ENCODE peak calls at places on chromosomes 13 and 19, in four cellular contexts. One of them, this sample, is unnamed.

GRCh38 chr13:85698236-85698635 is 101.0 kb downstream of the SLITRK6 start:
- DNase-seq in SK-N-SH: no peak
- DNase-seq in K562: no peak
- DNase-seq in GM12878: no peak
- DNase-seq in this sample: no peak

GRCh38 chr19:46927893-46928292 is 67.1 kb downstream of the ARHGAP35 start:
- DNase-seq in SK-N-SH: no peak
- DNase-seq in K562: no peak
- DNase-seq in GM12878: no peak
- DNase-seq in this sample: no peak

GRCh38 chr19:15540435-15540834 is 32.1 kb downstream of the CYP4F22 start:
- DNase-seq in SK-N-SH: no peak
- DNase-seq in K562: no peak
- DNase-seq in GM12878: no peak
- DNase-seq in this sample: no peak

GRCh38 chr19:35943542-35944301 is 7.5 kb downstream of the LRFN3 start:
- DNase-seq in SK-N-SH: no peak
- DNase-seq in K562: no peak
- DNase-seq in GM12878: no peak
- DNase-seq in this sample: no peak

GRCh38 chr19:16002380-16002779 is 53.6 kb downstream of the OR10H4 start:
- DNase-seq in SK-N-SH: no peak
- DNase-seq in K562: no peak
- DNase-seq in GM12878: no peak
- DNase-seq in this sample: no peak

GRCh38 chr19:3699071-3699740 is 1.1 kb downstream of the PIP5K1C start:
- DNase-seq in SK-N-SH: peak; percentile 80
- DNase-seq in K562: peak; percentile 62
- DNase-seq in GM12878: no peak
- DNase-seq in this sample: no peak

GRCh38 chr13:33869005-33869404 is 51.1 kb downstream of the RFC3 start:
- DNase-seq in SK-N-SH: no peak
- DNase-seq in K562: no peak
- DNase-seq in GM12878: no peak
- DNase-seq in this sample: no peak

GRCh38 chr13:66888698-66889097 is 341.4 kb downstream of the PCDH9 start:
- DNase-seq in SK-N-SH: no peak
- DNase-seq in K562: no peak
- DNase-seq in GM12878: no peak
- DNase-seq in this sample: no peak

GRCh38 chr13:50403311-50403710 is 388.1 kb downstream of the KCNRG start:
- DNase-seq in SK-N-SH: no peak
- DNase-seq in K562: no peak
- DNase-seq in GM12878: no peak
- DNase-seq in this sample: no peak

GRCh38 chr19:10518444-10519361 is 1.5 kb upstream of the S1PR5 start:
- DNase-seq in SK-N-SH: peak; percentile 51
- DNase-seq in K562: no peak
- DNase-seq in GM12878: no peak
- DNase-seq in this sample: peak; percentile 45

GRCh38 chr19:37997911-37998344 is 90.9 kb downstream of the SIPA1L3 start:
- DNase-seq in SK-N-SH: no peak
- DNase-seq in K562: no peak
- DNase-seq in GM12878: no peak
- DNase-seq in this sample: no peak

GRCh38 chr13:37175996-37176395 is 70.5 kb upstream of the CSNK1A1L start:
- DNase-seq in SK-N-SH: no peak
- DNase-seq in K562: no peak
- DNase-seq in GM12878: no peak
- DNase-seq in this sample: no peak

GRCh38 chr19:17549088-17549740 is 6.2 kb upstream of the COLGALT1 start:
- DNase-seq in SK-N-SH: no peak
- DNase-seq in K562: no peak
- DNase-seq in GM12878: no peak
- DNase-seq in this sample: no peak

GRCh38 chr13:98204546-98204945 is 27.5 kb upstream of the RNF113B start:
- DNase-seq in SK-N-SH: no peak
- DNase-seq in K562: no peak
- DNase-seq in GM12878: no peak
- DNase-seq in this sample: no peak

GRCh38 chr19:37869766-37870340 is 36.5 kb downstream of the WDR87 start:
- DNase-seq in SK-N-SH: no peak
- DNase-seq in K562: no peak
- DNase-seq in GM12878: no peak
- DNase-seq in this sample: no peak

GRCh38 chr19:17216058-17216670 is 1.0 kb downstream of the USE1 start:
- DNase-seq in SK-N-SH: peak; percentile 66
- DNase-seq in K562: no peak
- DNase-seq in GM12878: no peak
- DNase-seq in this sample: no peak

GRCh38 chr13:102003848-102004570 is 397.8 kb downstream of the FGF14 start:
- DNase-seq in SK-N-SH: no peak
- DNase-seq in K562: no peak
- DNase-seq in GM12878: no peak
- DNase-seq in this sample: no peak

DNA sequence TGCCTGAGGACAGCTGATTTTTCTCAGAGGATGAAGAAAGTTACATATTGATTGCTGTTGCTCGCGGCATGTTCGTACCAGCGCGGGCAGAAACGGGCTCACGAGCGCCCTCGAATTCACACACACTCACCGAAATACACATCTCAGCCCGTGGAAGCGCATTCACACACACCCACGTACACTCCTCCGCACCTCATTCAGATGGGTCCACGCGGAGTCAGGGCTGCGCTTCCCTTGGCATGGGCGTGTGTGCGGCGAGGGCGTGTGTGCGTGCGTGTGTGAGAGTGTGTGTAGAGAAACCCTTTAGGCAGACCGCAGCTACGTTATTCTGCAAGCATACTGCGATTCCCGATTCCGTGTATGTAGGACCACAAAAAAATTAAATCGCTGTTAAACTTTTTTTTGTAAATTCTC is 2.1 kb upstream of the PCDH17 start:
- DNase-seq in SK-N-SH: peak; percentile 32
- DNase-seq in K562: no peak
- DNase-seq in GM12878: no peak
- DNase-seq in this sample: no peak
- TF ChIP-seq USF1 in SK-N-SH: no peak
- TF ChIP-seq USF1 in K562: no peak
- TF ChIP-seq USF1 in GM12878: no peak
- TF ChIP-seq USF1 in this sample: no peak

DNA sequence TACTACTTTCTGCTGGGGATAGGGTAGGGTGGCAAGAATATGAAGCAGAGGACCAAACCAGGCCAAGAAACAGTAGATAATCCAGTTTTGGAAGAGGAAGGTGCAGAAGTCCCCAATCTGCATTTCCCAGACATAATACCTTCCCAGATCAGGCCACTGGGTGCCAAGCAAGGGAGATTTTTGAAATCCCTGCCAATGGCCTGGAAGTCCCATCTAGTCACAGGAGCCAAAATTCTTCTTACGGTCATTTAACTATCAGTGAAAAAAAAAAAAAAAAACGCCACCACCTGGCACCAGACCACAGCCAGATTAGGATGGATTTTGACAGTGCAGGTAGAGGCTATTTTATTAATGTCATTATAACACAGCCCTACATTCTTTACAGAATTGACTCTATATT is 57.8 kb downstream of the ZC3H13 start:
- DNase-seq in SK-N-SH: no peak
- DNase-seq in K562: no peak
- DNase-seq in GM12878: no peak
- DNase-seq in this sample: no peak
- TF ChIP-seq USF1 in SK-N-SH: no peak
- TF ChIP-seq USF1 in K562: no peak
- TF ChIP-seq USF1 in GM12878: no peak
- TF ChIP-seq USF1 in this sample: no peak

DNA sequence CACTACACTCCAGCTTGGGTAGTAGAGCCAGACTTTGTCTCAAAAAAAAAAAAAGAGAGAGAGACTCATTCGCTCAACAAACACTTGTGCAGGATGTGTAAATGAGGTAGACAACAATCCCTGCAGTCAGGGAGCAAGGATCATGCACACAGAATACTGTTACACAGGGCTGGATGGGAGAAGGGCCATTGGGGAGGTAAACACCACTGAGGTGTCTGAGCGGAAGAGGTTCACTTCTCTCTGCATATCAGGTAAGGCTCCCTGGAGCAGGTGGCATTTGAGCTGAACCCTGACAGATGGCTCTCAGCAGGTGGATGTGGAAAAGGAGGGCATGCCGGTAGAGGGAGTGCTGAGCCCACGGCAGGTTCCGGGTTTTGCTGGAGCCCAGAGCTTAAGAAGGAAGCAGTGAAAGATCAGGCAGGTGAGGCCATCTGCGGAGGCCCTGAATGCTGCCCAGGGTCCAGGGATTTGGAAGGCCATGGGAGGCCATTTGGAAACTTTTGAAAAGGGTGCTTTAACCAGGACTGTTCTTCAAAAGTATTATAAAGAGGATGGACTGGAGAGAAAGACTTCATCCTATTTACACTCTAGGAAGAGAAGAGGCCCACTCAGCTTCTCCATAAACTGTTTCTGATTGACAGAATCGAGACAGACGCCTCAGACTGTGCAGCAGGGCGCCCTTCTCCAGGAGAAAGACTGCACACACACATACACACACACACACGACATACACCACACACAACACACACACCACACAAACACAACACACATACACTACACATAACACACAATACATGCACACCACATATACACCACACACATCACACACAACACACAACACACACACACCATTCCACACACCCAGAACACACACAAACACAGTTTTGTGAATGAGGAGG is 199.4 kb downstream of the USP12 start:
- DNase-seq in SK-N-SH: no peak
- DNase-seq in K562: peak; percentile 37
- DNase-seq in GM12878: no peak
- DNase-seq in this sample: peak; percentile 61
- TF ChIP-seq USF1 in SK-N-SH: no peak
- TF ChIP-seq USF1 in K562: no peak
- TF ChIP-seq USF1 in GM12878: no peak
- TF ChIP-seq USF1 in this sample: no peak

DNA sequence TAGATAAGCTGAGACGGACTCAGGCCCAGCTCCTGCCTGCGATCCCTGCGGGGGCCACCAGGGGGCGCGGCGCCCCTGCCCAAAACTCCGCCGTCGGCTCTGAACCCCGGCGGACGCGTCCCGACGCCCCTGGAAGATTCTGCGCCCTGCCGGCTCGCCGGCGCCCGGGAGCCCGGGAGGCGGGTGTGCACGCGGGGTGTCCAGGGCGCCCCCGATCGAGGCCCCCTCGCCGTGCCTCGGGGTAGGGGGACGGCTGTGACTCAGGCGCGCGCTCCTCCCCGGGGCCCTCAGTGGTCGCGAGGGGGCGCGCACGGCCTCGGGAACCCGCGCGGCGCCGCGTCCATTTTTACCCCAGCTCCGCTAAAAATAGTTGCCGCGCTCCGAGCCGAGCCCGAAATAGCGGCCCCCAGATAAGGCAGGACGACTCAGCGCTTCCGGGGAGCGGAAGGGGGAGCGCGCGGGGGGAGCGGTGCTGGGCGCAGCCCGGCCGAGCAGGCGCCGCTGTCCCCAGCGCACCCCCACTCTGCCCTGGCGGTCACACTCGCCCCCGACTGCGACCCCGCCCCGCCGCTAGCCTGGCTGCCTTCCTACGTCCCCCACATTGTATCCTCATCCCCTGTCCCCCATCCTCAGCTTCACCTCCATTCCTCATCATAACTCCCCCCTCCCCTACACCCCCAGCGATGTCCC is 16.0 kb upstream of the ERCC1 start:
- DNase-seq in SK-N-SH: peak; percentile 93
- DNase-seq in K562: peak; percentile 90
- DNase-seq in GM12878: no peak
- DNase-seq in this sample: peak; percentile 79
- TF ChIP-seq USF1 in SK-N-SH: no peak
- TF ChIP-seq USF1 in K562: no peak
- TF ChIP-seq USF1 in GM12878: no peak
- TF ChIP-seq USF1 in this sample: no peak

GRCh38 chr13:29521336-29521735 is 74.2 kb downstream of the SLC7A1 start:
- DNase-seq in SK-N-SH: no peak
- DNase-seq in K562: no peak
- DNase-seq in GM12878: no peak
- DNase-seq in this sample: no peak

GRCh38 chr13:29524176-29524575 is 71.3 kb downstream of the SLC7A1 start:
- DNase-seq in SK-N-SH: no peak
- DNase-seq in K562: no peak
- DNase-seq in GM12878: no peak
- DNase-seq in this sample: no peak

GRCh38 chr13:29524641-29525040 is 70.8 kb downstream of the SLC7A1 start:
- DNase-seq in SK-N-SH: no peak
- DNase-seq in K562: no peak
- DNase-seq in GM12878: no peak
- DNase-seq in this sample: no peak

GRCh38 chr13:29522044-29522685 is 73.3 kb downstream of the SLC7A1 start:
- DNase-seq in SK-N-SH: no peak
- DNase-seq in K562: no peak
- DNase-seq in GM12878: no peak
- DNase-seq in this sample: no peak

GRCh38 chr13:29523199-29523931 is 72.1 kb downstream of the SLC7A1 start:
- DNase-seq in SK-N-SH: no peak
- DNase-seq in K562: no peak
- DNase-seq in GM12878: no peak
- DNase-seq in this sample: no peak
- TF ChIP-seq USF1 in SK-N-SH: no peak
- TF ChIP-seq USF1 in K562: no peak
- TF ChIP-seq USF1 in GM12878: no peak
- TF ChIP-seq USF1 in this sample: no peak

This sample was measured in WTC11.